ENCODE peak calls at places on chromosomes 13 and 19, in four cellular contexts. A, V, P and T are unnamed samples.

GRCh38 chr13:113970810-113971470 is 2.9 kb downstream of the C13orf46 start:
- DNase-seq in A (peak; percentile 39), P (no peak), V (no peak), T (no peak)

GRCh38 chr19:45499196-45500180 is 1.2 kb downstream of the PPM1N start:
- DNase-seq in V (no peak), P (no peak), A (no peak), T (peak; percentile 68)

GRCh38 chr19:1183543-1184172 is 9.6 kb upstream of the SBNO2 start:
- DNase-seq in A (peak; percentile 35), P (no peak), V (no peak), T (no peak)

GRCh38 chr19:16521715-16522289 is 20.4 kb downstream of the CHERP start:
- DNase-seq in V (no peak), P (no peak), A (no peak), T (no peak)

GRCh38 chr13:110127986-110128511 is 178.9 kb downstream of the COL4A1 start:
- DNase-seq in P (no peak), A (no peak), V (no peak), T (no peak)

GRCh38 chr13:51502206-51502651 is 49.4 kb upstream of the INTS6 start:
- DNase-seq in A (no peak), V (no peak), P (no peak), T (no peak)

GRCh38 chr19:54128441-54128725 is 9.2 kb upstream of the CNOT3 start:
- DNase-seq in P (no peak), V (no peak), A (no peak), T (no peak)

GRCh38 chr13:79767126-79767525 is 286.2 kb downstream of the NDFIP2 start:
- DNase-seq in V (no peak), A (no peak), P (no peak), T (no peak)

GRCh38 chr13:44459674-44460073 is 86.0 kb downstream of the SERP2 start:
- DNase-seq in A (no peak), V (no peak), P (no peak), T (no peak)

GRCh38 chr19:24073807-24074206 is 13.2 kb upstream of the ZNF254 start:
- DNase-seq in V (no peak), A (no peak), P (no peak), T (no peak)

GRCh38 chr13:86585826-86586225 is 786.6 kb upstream of the SLITRK6 start:
- DNase-seq in V (no peak), P (no peak), A (no peak), T (no peak)

GRCh38 chr19:13095393-13095784 is 7.3 kb downstream of the LYL1 start:
- DNase-seq in P (no peak), V (no peak), A (peak; percentile 61), T (no peak)

GRCh38 chr19:48390188-48391099 is 907 bp downstream of the KDELR1 start:
- DNase-seq in P (peak; percentile 38), A (peak; percentile 74), V (peak; percentile 36), T (peak; percentile 42)

GRCh38 chr19:18803550-18804138 is 12.5 kb upstream of the COMP start:
- DNase-seq in P (no peak), A (no peak), V (no peak), T (no peak)

GRCh38 chr13:73335938-73336337 is 277.1 kb downstream of the KLF5 start:
- DNase-seq in A (no peak), V (no peak), P (no peak), T (no peak)

GRCh38 chr13:80012281-80012680 is 328.6 kb downstream of the SPRY2 start:
- DNase-seq in V (no peak), A (no peak), P (no peak), T (no peak)